ENCODE peak calls at places on chromosomes 11 and 22, in nine cellular contexts. F is T-cell; V is left ventricle myocardium superior; M is stimulated activated CD4-positive, alpha-beta T cell treated with anti-CD3 and anti-CD28 coated beads, TNF-alpha, amount 100 ng/mL, for 48 hours; H is EH; L is cardiac muscle cell; G is stimulated activated CD8-positive, alpha-beta memory T cell treated with anti-CD3 and anti-CD28 coated beads, Interleukin-15, amount 100 ng/mL, for 1 hour; D is WTC11; R is AG09319. A is an unnamed sample.

GRCh38 chr11:47061429-47062178 is 115.1 kb downstream of the ARFGAP2 start:
- DNase-seq in H (no peak), D (no peak), R (no peak), G (no peak), L (no peak), F (no peak), M (no peak), V (no peak), A (no peak)

GRCh38 chr11:128551641-128552335 is 35.6 kb downstream of the ETS1 start:
- DNase-seq in D (no peak), V (no peak), G (no peak), L (no peak), R (no peak), M (no peak), H (no peak), F (no peak), A (peak; percentile 83)

GRCh38 chr22:49838771-49839717 is 11.4 kb upstream of the BRD1 start:
- DNase-seq in G (peak; percentile 69), D (peak; percentile 58), H (no peak), R (no peak), M (peak; percentile 68), V (no peak), F (peak; percentile 94), L (no peak), A (peak; percentile 66)

GRCh38 chr22:19811811-19812771 is 42.6 kb downstream of the GNB1L start:
- DNase-seq in V (peak; percentile 58), L (no peak), H (no peak), F (no peak), M (no peak), R (no peak), G (no peak), D (no peak), A (no peak)

GRCh38 chr11:35488117-35488516 is 37.3 kb downstream of the PAMR1 start:
- DNase-seq in V (no peak), G (no peak), L (peak; percentile 59), R (no peak), M (no peak), F (no peak), H (peak; percentile 68), D (no peak), A (no peak)

GRCh38 chr11:68213135-68213515 is at the start of gene KMT5B:
- DNase-seq in L (peak; percentile 74), F (no peak), H (no peak), D (peak; percentile 61), R (peak; percentile 44), M (peak; percentile 35), V (peak; percentile 79), G (no peak), A (no peak)

GRCh38 chr22:19877626-19878339 is 23.1 kb upstream of the GNB1L start:
- DNase-seq in G (no peak), L (peak; percentile 23), R (no peak), F (no peak), D (peak; percentile 9), V (peak; percentile 21), H (peak; percentile 79), M (no peak), A (no peak)

GRCh38 chr11:68398870-68399865 is 61.4 kb upstream of the PPP6R3 start:
- DNase-seq in D (no peak), L (peak; percentile 74), G (no peak), M (no peak), V (peak; percentile 85), F (no peak), R (no peak), H (peak; percentile 26), A (no peak)

GRCh38 chr11:96331556-96332168 is 11.3 kb downstream of the MAML2 start:
- DNase-seq in V (no peak), F (no peak), M (no peak), D (no peak), R (no peak), H (peak; percentile 66), L (no peak), G (no peak), A (no peak)

GRCh38 chr22:50192825-50193204 is 7.1 kb downstream of the TRABD start:
- DNase-seq in G (no peak), H (no peak), L (no peak), V (no peak), D (no peak), R (no peak), F (peak; percentile 54), M (no peak), A (no peak)

GRCh38 chr11:763073-763463 is 14.2 kb downstream of the GATD1 start:
- DNase-seq in R (no peak), F (no peak), G (no peak), V (no peak), D (peak; percentile 61), M (no peak), H (no peak), L (no peak), A (no peak)

GRCh38 chr11:19683141-19683805 is 29.4 kb upstream of the NAV2 start:
- DNase-seq in G (no peak), M (no peak), F (no peak), L (no peak), R (no peak), H (no peak), V (peak; percentile 79), D (no peak), A (no peak)

GRCh38 chr11:30257058-30257457 is 26.2 kb downstream of the FSHB start:
- DNase-seq in D (no peak), G (no peak), H (no peak), R (no peak), F (no peak), L (no peak), V (no peak), M (no peak), A (no peak)

GRCh38 chr11:2885676-2886081 is at the start of gene CDKN1C:
- DNase-seq in M (peak; percentile 61), H (peak; percentile 80), V (peak; percentile 93), R (peak; percentile 52), L (peak; percentile 93), G (peak; percentile 58), D (peak; percentile 83), F (peak; percentile 68), A (peak; percentile 88)

GRCh38 chr11:130055637-130056036 is 14.1 kb upstream of the APLP2 start:
- DNase-seq in L (peak; percentile 58), F (no peak), M (no peak), R (no peak), V (no peak), D (no peak), G (no peak), H (peak; percentile 56), A (no peak)

GRCh38 chr22:47299879-47300697 is 537.6 kb downstream of the TBC1D22A start:
- DNase-seq in D (no peak), L (no peak), V (no peak), R (no peak), G (no peak), H (no peak), M (no peak), F (no peak), A (no peak)

GRCh38 chr11:1766719-1767398 is 3.1 kb upstream of the CTSD start:
- DNase-seq in V (peak; percentile 20), H (no peak), D (no peak), F (no peak), G (no peak), R (no peak), M (no peak), L (no peak), A (no peak)

GRCh38 chr11:80104196-80104595 is 663.4 kb upstream of the TENM4 start:
- DNase-seq in D (no peak), H (peak; percentile 62), V (no peak), G (no peak), M (no peak), L (no peak), R (no peak), F (no peak), A (no peak)

GRCh38 chr22:49772692-49773091 is 55.0 kb downstream of the BRD1 start:
- DNase-seq in D (no peak), F (no peak), L (no peak), M (no peak), H (no peak), G (no peak), R (no peak), V (no peak), A (no peak)

GRCh38 chr11:5620606-5621521 is 3.9 kb upstream of the TRIM34 start:
- DNase-seq in D (no peak), V (no peak), H (peak; percentile 93), L (peak; percentile 76), R (peak; percentile 65), G (no peak), F (no peak), M (no peak), A (no peak)

GRCh38 chr11:35662061-35662648 is 420 bp upstream of the TRIM44 start:
- DNase-seq in F (no peak), G (no peak), V (no peak), H (no peak), R (no peak), L (no peak), D (no peak), M (no peak), A (no peak)

GRCh38 chr22:28795932-28796856 is 4.2 kb downstream of the XBP1 start:
- DNase-seq in M (no peak), R (no peak), F (no peak), L (no peak), D (no peak), V (no peak), G (no peak), H (no peak), A (no peak)

GRCh38 chr11:48148749-48149148 is 67.9 kb upstream of the OR4B1 start:
- DNase-seq in F (no peak), M (no peak), L (no peak), H (no peak), D (no peak), V (no peak), G (no peak), R (no peak), A (no peak)

GRCh38 chr11:102367364-102367763 is 20.4 kb downstream of the BIRC2 start:
- DNase-seq in G (no peak), R (no peak), H (no peak), L (peak; percentile 52), V (no peak), M (no peak), D (no peak), F (no peak), A (no peak)

GRCh38 chr11:119416606-119417580 is 6.1 kb downstream of the THY1 start:
- DNase-seq in M (no peak), V (no peak), R (peak; percentile 30), D (no peak), L (peak; percentile 65), H (peak; percentile 85), F (no peak), G (no peak), A (no peak)

GRCh38 chr11:63821411-63821810 is 8.2 kb downstream of the SPINDOC start:
- DNase-seq in V (no peak), D (no peak), R (no peak), M (no peak), H (no peak), L (no peak), G (no peak), F (no peak), A (no peak)

GRCh38 chr11:93652161-93652597 is 9.3 kb upstream of the CEP295 start:
- DNase-seq in R (peak; percentile 4), H (peak; percentile 58), L (peak; percentile 66), V (no peak), M (peak; percentile 22), G (no peak), D (no peak), F (no peak), A (peak; percentile 21)

GRCh38 chr22:44585559-44586121 is 87.6 kb upstream of the RTL6 start:
- DNase-seq in M (no peak), D (no peak), R (no peak), H (no peak), G (no peak), F (no peak), V (peak; percentile 10), L (no peak), A (no peak)

GRCh38 chr22:24051568-24051967 is 40.5 kb downstream of the CABIN1 start:
- DNase-seq in V (no peak), F (no peak), R (no peak), H (no peak), G (no peak), D (no peak), L (no peak), M (no peak), A (no peak)

A was measured in stimulated activated effector memory CD8-positive, alpha-beta T cell treated with anti-CD3 and anti-CD28 coated beads, Interleukin-12 subunit alpha, Interleukin-12 subunit beta, amount 100 ng/mL, for 72 hours.